ENCODE peak calls at places on chromosomes 7 and 10, in five cellular contexts. U is HCT116, A is fibroblast of lung, Q is right lobe of liver, T is esophagus squamous epithelium. H is an unnamed sample.

GRCh38 chr7:12715372-12716133 is 28.1 kb downstream of the ARL4A start:
- DNase-seq in U (peak; percentile 77), A (peak; percentile 99), T (peak; percentile 11), Q (peak; percentile 41), H (peak; percentile 60)

GRCh38 chr10:128579280-128579679 is 453.1 kb upstream of the MKI67 start:
- DNase-seq in A (no peak), Q (no peak), U (no peak), T (no peak), H (no peak)

GRCh38 chr7:29113384-29114102 is 32.8 kb downstream of the CPVL start:
- DNase-seq in A (peak; percentile 19), Q (no peak), T (no peak), U (peak; percentile 36), H (peak; percentile 70)

GRCh38 chr10:605632-606325 is 83.7 kb downstream of the DIP2C start:
- DNase-seq in T (no peak), U (no peak), A (no peak), Q (no peak), H (no peak)

GRCh38 chr10:45594276-45595157 is 78.1 kb downstream of the ZFAND4 start:
- DNase-seq in A (peak; percentile 91), U (peak; percentile 86), T (peak; percentile 69), Q (peak; percentile 96), H (peak; percentile 96)

GRCh38 chr10:47253651-47254375 is 46.2 kb upstream of the GDF10 start:
- DNase-seq in T (no peak), A (peak; percentile 52), U (no peak), Q (no peak), H (no peak)

GRCh38 chr7:37311282-37311868 is 137.3 kb downstream of the ELMO1 start:
- DNase-seq in A (peak; percentile 61), Q (no peak), T (no peak), U (no peak), H (peak; percentile 28)

GRCh38 chr10:92177546-92177945 is 113.3 kb downstream of the CPEB3 start:
- DNase-seq in T (no peak), Q (no peak), U (no peak), A (no peak), H (no peak)

GRCh38 chr7:149245244-149245643 is 5.8 kb downstream of the ZNF212 start:
- DNase-seq in Q (no peak), A (no peak), U (no peak), T (no peak), H (no peak)
- H3K4me1 ChIP-seq in Q (peaks cover 24% of the 10 kb centered on the region), A (peaks cover 15% of the 10 kb centered on the region), U (peaks cover 7% of the 10 kb centered on the region), T (peaks cover 10% of the 10 kb centered on the region), H (peaks cover 8% of the 10 kb centered on the region)

GRCh38 chr10:42865716-42866114 is 83.1 kb downstream of the BMS1 start:
- DNase-seq in Q (no peak), T (no peak), A (no peak), U (no peak), H (no peak)
- H3K4me3 ChIP-seq in Q (no peak overlapping the region), T (no peak overlapping the region), A (no peak overlapping the region), U (no peak overlapping the region), H (no peak overlapping the region)

GRCh38 chr10:67883710-67884312 is 645 bp upstream of the SIRT1 start:
- DNase-seq in A (no peak), U (no peak), T (no peak), Q (no peak), H (peak; percentile 29)

GRCh38 chr10:67884842-67885680 is 605 bp downstream of the SIRT1 start:
- DNase-seq in U (peak; percentile 18), T (peak; percentile 16), Q (peak; percentile 82), A (peak; percentile 71), H (peak; percentile 84)

GRCh38 chr10:67884313-67884841 is at the start of gene SIRT1:
- DNase-seq in A (peak; percentile 95), T (peak; percentile 88), U (peak; percentile 72), Q (peak; percentile 98), H (peak; percentile 97)
- TF ChIP-seq CTCF in A (no peak), T (no peak), U (no peak), Q (no peak), H (no peak)

DNA sequence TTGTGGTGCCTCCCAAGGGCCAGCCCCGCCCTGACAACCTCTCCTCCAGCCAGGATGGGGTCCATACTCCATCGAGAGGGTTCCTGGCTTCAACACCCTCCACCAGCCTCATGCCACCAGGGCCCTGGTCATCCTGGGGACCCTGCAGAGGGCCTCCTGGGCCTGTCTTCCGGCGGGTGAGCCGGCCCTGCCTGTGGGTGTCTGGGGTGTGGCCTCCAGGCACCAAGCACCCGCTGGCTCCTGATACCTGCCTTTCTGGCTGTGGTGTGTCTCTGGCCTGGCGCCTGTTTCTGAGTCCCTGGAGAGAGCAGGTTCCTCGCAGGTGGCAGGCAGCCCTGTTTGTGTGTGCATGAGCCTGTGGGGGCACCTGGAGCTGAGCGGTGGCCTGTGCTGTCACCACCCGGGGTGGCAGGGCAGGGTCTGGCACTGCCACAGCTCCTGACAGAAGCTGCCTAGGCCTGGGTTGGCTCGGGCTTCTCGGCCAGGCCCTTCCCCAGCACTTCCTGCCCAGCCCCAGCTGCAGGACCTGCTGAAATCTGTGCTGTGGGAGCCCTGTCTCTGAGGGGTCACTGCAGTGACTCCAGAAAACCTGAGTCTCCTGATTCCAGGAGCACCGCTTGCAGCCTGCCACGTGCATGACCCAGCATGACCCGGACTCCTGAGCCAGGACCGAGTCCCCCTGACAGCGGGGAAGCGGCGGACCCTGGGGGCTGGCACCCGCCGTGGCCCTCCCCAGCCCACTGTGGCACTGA is 18.4 kb downstream of the ADAM8 start:
- DNase-seq in Q (no peak), U (no peak), A (no peak), T (no peak), H (peak; percentile 76)
- H3K4me1 ChIP-seq in Q (peaks cover 12% of the 10 kb centered on the region), U (peaks cover 50% of the 10 kb centered on the region), A (peaks cover 27% of the 10 kb centered on the region), T (peaks cover 52% of the 10 kb centered on the region), H (peaks cover 35% of the 10 kb centered on the region)

GRCh38 chr10:115093286-115093775 is at the start of gene ATRNL1:
- DNase-seq in T (no peak), U (no peak), Q (peak; percentile 51), A (peak; percentile 9), H (peak; percentile 31)

GRCh38 chr10:115092258-115092554 is 959 bp upstream of the ATRNL1 start:
- DNase-seq in A (no peak), Q (no peak), U (no peak), T (no peak), H (no peak)

GRCh38 chr10:115094605-115095004 is 1.4 kb downstream of the ATRNL1 start:
- DNase-seq in U (no peak), Q (no peak), A (no peak), T (no peak), H (no peak)

GRCh38 chr10:115093776-115094361 is 704 bp downstream of the ATRNL1 start:
- DNase-seq in Q (peak; percentile 45), U (no peak), T (no peak), A (peak; percentile 11), H (peak; percentile 4)

DNA sequence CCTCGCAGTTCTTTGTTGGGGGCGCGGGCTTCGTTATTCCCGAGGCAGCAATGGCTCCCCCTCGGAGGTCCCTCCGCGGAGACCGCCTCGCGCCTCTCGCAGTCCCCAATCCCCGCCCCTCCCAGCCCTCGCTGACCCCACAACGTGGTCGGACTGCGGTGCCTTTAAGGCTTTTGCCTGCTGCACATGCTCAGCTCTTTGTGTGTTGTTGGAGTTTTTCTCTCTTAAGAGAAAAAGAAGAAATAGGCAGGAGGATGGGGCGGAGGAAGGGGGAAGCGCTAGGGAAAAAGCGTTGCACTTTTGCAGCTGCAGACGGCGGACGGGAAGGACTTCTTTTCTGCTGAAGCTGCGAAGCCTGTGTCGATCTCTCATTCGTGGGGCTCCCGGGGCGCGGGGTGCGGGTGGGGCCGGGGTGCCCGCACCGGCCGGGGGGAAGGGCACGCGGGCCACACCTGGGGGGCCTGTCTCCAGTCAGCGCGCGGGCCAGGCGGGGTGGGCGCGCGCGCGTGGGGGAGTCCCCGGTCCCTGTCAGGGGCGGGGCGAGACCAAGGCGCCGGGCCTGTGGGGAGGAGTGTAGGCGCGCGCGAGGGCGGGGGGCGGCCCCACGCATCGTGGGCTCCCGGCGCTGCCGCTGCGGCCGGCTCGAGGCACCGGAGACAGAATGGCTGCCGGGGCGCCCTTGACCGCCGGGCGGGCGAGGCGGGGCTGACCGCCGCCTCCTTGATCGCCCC is 445 bp upstream of the ATRNL1 start:
- DNase-seq in T (no peak), Q (peak; percentile 43), U (no peak), A (peak; percentile 58), H (peak; percentile 2)
- H3K4me3 ChIP-seq in T (peak overlapping the region; percentile 57), Q (peak overlapping the region; percentile 53), U (no peak overlapping the region), A (peak overlapping the region; percentile 50), H (no peak overlapping the region)

DNA sequence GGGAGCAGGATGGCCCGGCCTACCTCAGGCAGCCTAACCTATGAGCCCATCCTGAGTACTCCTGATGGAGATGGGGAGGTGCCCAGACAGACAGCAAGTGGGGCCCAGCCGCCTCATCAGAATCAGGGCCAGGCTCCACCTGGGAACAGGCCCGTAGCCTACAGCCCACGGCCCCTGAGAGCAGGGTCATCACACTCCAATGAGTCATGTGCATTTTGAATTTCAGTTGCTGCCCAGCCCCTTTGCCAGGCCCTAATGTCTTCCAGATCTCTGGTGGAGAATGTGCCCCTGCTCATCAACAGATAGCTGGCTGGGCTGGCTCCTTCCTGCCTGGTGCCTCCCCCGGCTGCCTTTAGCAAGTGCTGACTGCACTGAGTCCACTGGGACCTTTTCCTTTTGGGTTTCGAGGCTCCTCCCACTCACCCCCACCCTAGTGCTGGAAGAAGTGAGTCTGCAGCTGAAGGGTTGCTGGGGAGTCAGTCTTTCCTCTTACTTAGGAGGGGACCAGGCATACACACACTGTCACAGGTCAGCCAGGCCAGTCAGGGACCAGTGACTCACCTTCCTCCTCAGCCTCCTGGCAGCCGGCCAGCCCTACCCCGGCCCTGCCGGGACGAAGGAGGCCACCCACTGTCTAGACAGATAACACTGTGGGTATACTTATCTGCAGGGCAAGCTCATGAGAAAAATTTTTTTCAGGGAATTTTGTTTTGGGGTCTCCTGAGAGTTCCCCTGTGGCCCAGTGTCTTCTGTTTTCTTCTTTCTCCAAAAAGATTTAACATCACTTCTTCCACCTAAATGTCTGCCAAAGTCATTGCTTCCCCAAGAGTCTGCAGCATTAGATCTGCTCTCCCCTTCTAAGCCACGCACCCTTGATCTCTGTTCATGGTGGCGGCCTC is 9.1 kb upstream of the ASIC3 start:
- DNase-seq in A (peak; percentile 83), U (no peak), T (no peak), Q (peak; percentile 87), H (peak; percentile 83)
- TF ChIP-seq CTCF in A (no peak), U (no peak), T (no peak), Q (no peak), H (no peak)

DNA sequence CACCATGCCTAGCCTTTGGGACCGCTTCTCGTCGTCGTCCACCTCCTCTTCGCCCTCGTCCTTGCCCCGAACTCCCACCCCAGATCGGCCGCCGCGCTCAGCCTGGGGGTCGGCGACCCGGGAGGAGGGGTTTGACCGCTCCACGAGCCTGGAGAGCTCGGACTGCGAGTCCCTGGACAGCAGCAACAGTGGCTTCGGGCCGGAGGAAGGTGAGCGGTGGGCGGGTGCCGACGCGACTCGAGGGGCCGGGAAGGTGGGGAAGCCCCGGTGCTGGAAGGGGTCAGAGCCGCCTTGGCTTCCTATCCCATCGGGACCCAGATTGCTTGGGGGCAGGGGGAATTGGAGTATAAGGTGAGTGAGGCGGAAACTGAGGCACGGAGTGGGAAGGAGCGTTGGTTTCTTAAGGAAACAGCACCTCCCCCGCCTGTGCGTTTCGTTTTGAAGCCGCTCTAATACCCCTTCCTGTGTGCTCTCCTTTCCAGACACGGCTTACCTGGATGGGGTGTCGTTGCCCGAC is 547 bp downstream of the DDIT4 start:
- DNase-seq in U (no peak), T (no peak), A (no peak), Q (peak; percentile 57), H (no peak)
- H3K4me1 ChIP-seq in U (peaks cover 73% of the 10 kb centered on the region), T (peaks cover 24% of the 10 kb centered on the region), A (peaks cover 11% of the 10 kb centered on the region), Q (peaks cover 19% of the 10 kb centered on the region), H (peaks cover 27% of the 10 kb centered on the region)